ENCODE peak calls at places on chromosomes 4 and X, in nine cellular contexts. V is testis, L is tibial artery, M is Peyer's patch, X is fibroblast of pulmonary artery, Q is upper lobe of right lung, E is bronchial epithelial cell, F is fibroblast of lung, D is lung. U is an unnamed sample.

GRCh38 chr4:5874811-5875465 is 17.9 kb downstream of the CRMP1 start:
- DNase-seq in X (peak), L (no peak), E (peak), M (no peak), Q (no peak), V (no peak), D (no peak), F (peak), U (no peak)

GRCh38 chrX:31845003-31845402 is 773.2 kb upstream of the FTHL17 start:
- DNase-seq in X (peak), D (no peak), M (no peak), E (peak), Q (no peak), F (peak), L (no peak), V (no peak), U (no peak)

GRCh38 chr4:25810016-25810415 is 52.8 kb downstream of the SEL1L3 start:
- DNase-seq in V (no peak), L (no peak), M (no peak), Q (no peak), D (no peak), E (no peak), X (no peak), F (no peak), U (no peak)

GRCh38 chrX:94178145-94178790 is 504.3 kb downstream of the FAM133A start:
- DNase-seq in X (no peak), M (no peak), Q (no peak), E (peak), L (no peak), D (no peak), V (no peak), F (peak), U (no peak)

GRCh38 chr4:34170941-34171340 is 2073.4 kb downstream of the ARAP2 start:
- DNase-seq in F (peak), V (no peak), M (no peak), Q (no peak), X (peak), L (no peak), D (no peak), E (peak), U (no peak)

GRCh38 chr4:153402366-153402765 is 57.9 kb downstream of the MND1 start:
- DNase-seq in E (no peak), L (no peak), D (no peak), Q (no peak), V (no peak), X (peak), F (peak), M (no peak), U (no peak)

GRCh38 chr4:145482209-145483021 is 762 bp downstream of the SMAD1 start:
- DNase-seq in X (peak), D (peak), E (peak), V (peak), M (peak), L (peak), Q (peak), F (peak), U (peak)

GRCh38 chr4:128310266-128310697 is 22.7 kb upstream of the PGRMC2 start:
- DNase-seq in L (no peak), M (peak), D (no peak), V (no peak), E (no peak), Q (no peak), F (no peak), X (peak), U (no peak)

GRCh38 chrX:154097003-154097596 is 417 bp downstream of the MECP2 start:
- DNase-seq in E (no peak), X (peak), V (peak), D (peak), M (peak), Q (peak), L (peak), F (peak), U (peak)

GRCh38 chr4:52958232-52958631 is 96.1 kb downstream of the RASL11B start:
- DNase-seq in F (no peak), V (no peak), E (no peak), L (no peak), D (no peak), M (no peak), X (no peak), Q (no peak), U (no peak)

GRCh38 chr4:89193828-89194227 is 82.5 kb downstream of the TIGD2 start:
- DNase-seq in D (no peak), V (no peak), M (no peak), L (no peak), X (no peak), Q (no peak), E (no peak), F (no peak), U (no peak)

GRCh38 chrX:64394059-64394873 is 986 bp downstream of the MTMR8 start:
- DNase-seq in X (no peak), Q (no peak), E (no peak), F (no peak), M (no peak), V (no peak), D (no peak), L (no peak), U (no peak)

GRCh38 chr4:4639370-4639769 is 97.5 kb upstream of the STX18 start:
- DNase-seq in D (no peak), Q (no peak), M (no peak), L (no peak), F (no peak), E (no peak), X (no peak), V (no peak), U (no peak)

GRCh38 chr4:7341486-7342222 is 93.1 kb downstream of the PSAPL1 start:
- DNase-seq in F (peak), D (no peak), M (no peak), L (no peak), X (no peak), V (no peak), Q (no peak), E (no peak), U (no peak)

GRCh38 chr4:12636191-12636590 is 847.9 kb downstream of the RAB28 start:
- DNase-seq in V (no peak), Q (no peak), L (no peak), F (no peak), M (no peak), D (no peak), X (peak), E (no peak), U (no peak)

GRCh38 chrX:96407043-96407442 is 277.6 kb upstream of the DIAPH2 start:
- DNase-seq in F (peak), L (peak), E (peak), D (no peak), Q (no peak), V (peak), M (peak), X (peak), U (no peak)

GRCh38 chr4:113382704-113383103 is 333.3 kb downstream of the ANK2 start:
- DNase-seq in E (no peak), X (no peak), V (no peak), D (no peak), L (no peak), M (no peak), Q (no peak), F (no peak), U (no peak)

GRCh38 chr4:113383111-113383785 is 333.8 kb downstream of the ANK2 start:
- DNase-seq in F (peak), V (no peak), Q (no peak), L (no peak), M (no peak), X (peak), D (no peak), E (no peak), U (no peak)

GRCh38 chr4:113385500-113385899 is 336.0 kb downstream of the ANK2 start:
- DNase-seq in X (no peak), E (no peak), F (no peak), D (no peak), V (no peak), M (no peak), Q (no peak), L (no peak), U (no peak)

GRCh38 chr4:113389160-113389559 is 339.7 kb downstream of the ANK2 start:
- DNase-seq in F (no peak), E (no peak), D (no peak), V (no peak), M (no peak), L (no peak), X (no peak), Q (no peak), U (no peak)

DNA sequence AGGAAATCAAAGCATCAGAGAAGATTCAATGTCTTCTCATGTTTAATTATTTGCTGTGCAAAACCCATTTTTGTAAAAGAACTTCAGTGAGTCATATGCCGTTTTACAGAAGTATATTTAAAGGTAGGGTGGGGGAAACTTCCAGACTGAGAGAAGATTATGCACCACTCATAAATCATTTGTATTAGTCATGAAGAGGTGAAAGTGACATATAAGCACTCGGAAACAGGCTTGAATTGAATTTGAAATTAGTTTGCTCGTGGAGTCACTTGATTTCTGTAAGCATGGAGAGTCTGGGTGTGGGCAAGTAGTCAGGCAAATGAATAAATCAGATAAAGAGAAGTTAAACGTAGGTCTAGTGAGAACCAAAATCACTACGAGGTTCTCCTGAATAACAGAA is 335.1 kb downstream of the ANK2 start:
- DNase-seq in L (no peak), Q (no peak), D (no peak), M (no peak), X (peak), E (peak), F (peak), V (no peak), U (no peak)
- H3K4me3 ChIP-seq in L (no peak), Q (no peak), D (no peak), M (no peak), X (no peak), E (no peak), F (no peak), V (no peak), U (no peak)

GRCh38 chr4:65668201-65669007 is 1.9 kb downstream of the EPHA5 start:
- DNase-seq in E (no peak), F (peak), D (no peak), L (peak), M (no peak), V (peak), Q (peak), X (peak), U (no peak)
- H3K4me3 ChIP-seq in E (no peak), F (no peak), D (no peak), L (peak), M (peak), V (peak), Q (peak), X (peak), U (no peak)

GRCh38 chr4:14449308-14449707 is 553.0 kb upstream of the CPEB2 start:
- DNase-seq in M (no peak), F (no peak), V (no peak), X (no peak), Q (no peak), D (no peak), L (no peak), E (no peak), U (no peak)
- H3K4me3 ChIP-seq in M (no peak), F (no peak), V (no peak), X (no peak), Q (no peak), D (no peak), L (no peak), E (no peak), U (no peak)

GRCh38 chr4:184792334-184792733 is 33.4 kb downstream of the ACSL1 start:
- DNase-seq in D (no peak), E (no peak), X (no peak), F (peak), M (no peak), V (no peak), Q (no peak), L (no peak), U (no peak)
- H3K4me3 ChIP-seq in D (no peak), E (no peak), X (no peak), F (no peak), M (no peak), V (no peak), Q (no peak), L (no peak), U (no peak)

DNA sequence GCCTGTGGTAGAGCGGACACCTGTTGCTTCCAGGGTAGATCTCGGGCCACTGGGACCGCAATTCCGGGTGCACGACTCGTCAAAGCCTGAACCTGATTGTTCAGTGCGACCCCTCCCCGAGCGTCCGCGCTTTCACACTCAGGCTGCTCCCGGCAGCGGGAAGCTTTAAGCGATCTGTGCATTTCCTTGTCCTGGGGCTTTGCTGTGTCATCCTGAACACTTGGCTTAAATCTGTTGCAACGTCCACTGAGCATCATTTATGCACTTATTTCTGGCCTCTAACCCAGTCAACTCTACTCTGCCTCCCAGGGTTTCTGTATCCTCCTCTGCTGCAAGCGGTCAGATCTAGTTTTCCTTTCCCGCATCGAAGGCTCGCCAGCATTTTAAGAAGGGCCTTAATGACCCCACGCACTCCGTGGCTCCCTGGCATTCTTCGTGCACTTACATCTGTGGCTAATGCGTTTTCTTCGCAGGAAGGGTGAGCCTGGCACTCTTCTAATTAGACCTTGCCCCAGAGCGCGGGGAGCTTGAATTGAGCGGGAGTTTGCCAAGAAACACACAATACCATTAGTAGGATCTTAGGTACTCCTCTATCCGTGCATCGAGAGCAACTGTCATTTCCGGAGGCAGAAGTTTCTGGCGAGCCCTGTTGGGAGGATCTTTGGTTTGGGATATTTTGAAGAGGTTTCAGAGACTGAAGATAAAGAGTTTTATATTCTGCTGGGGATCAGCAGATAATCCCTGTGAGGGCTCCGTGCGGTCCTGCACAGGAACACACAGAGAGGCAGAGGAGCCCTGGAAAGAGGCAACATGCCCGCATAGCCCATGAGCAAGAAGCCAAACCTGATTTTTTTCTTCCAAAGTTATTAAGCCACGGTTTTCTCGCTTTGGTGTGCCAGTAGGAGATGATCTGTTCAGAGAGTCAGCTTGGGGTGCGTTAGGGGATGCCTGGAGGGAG is 654 bp upstream of the DDIT4L start:
- DNase-seq in M (no peak), D (no peak), L (no peak), X (peak), F (peak), Q (no peak), E (peak), V (no peak), U (no peak)
- H3K4me3 ChIP-seq in M (peak), D (peak), L (peak), X (peak), F (peak), Q (peak), E (peak), V (peak), U (no peak)

DNA sequence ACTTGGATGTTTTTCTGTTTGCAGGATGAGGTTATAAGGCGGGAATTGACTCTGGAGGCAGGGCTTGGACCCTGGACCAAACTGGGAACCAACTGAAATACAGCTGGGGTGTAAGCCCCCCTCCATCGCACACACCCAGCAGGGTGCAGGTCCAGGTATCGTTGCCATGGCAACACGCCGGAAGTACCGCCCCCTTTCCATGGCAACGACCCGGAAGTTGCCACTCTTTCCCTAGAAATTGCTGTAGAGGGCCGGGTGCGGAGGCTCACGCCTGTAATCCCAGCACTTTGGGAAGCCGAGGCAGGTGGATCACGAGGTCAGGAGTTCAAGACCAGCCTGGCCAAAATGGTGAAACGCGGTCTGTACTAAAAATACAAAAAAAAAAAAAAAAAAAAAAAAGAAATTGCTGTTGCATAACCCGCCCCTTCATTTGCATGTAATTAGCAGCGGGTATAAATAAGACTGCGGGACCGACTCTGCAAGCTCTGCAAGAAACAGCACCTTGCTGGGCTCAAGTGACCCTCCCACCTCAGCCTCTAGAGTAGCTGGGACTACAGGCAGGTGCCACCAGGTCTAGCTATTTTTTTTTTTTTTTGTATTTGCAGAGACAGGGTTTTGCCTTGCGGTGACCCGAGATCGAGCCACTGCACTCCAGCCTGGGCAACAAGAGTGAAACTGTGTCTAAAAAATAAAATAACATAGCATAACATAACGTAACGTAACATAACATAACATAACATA is 139.6 kb downstream of the CRLF2 start:
- DNase-seq in F (no peak), M (no peak), L (no peak), E (no peak), X (no peak), V (peak), D (no peak), Q (peak), U (no peak)
- H3K4me3 ChIP-seq in F (no peak), M (no peak), L (no peak), E (no peak), X (no peak), V (no peak), D (no peak), Q (no peak), U (no peak)

GRCh38 chr4:183145773-183146172 is 46.7 kb downstream of the WWC2 start:
- DNase-seq in D (no peak), Q (no peak), M (no peak), X (no peak), F (peak), E (no peak), V (no peak), L (no peak), U (no peak)

GRCh38 chr4:183147191-183147590 is 48.1 kb downstream of the WWC2 start:
- DNase-seq in D (no peak), L (no peak), E (peak), Q (no peak), X (peak), V (no peak), M (no peak), F (peak), U (no peak)

GRCh38 chr4:183146478-183146877 is 47.4 kb downstream of the WWC2 start:
- DNase-seq in D (no peak), Q (no peak), E (no peak), M (no peak), V (no peak), L (no peak), F (no peak), X (no peak), U (no peak)

GRCh38 chr4:183149968-183150539 is 51.0 kb downstream of the WWC2 start:
- DNase-seq in E (no peak), V (no peak), X (no peak), Q (no peak), D (no peak), L (no peak), M (no peak), F (no peak), U (no peak)

GRCh38 chr4:183147983-183148382 is 48.9 kb downstream of the WWC2 start:
- DNase-seq in L (no peak), M (no peak), V (no peak), E (no peak), X (no peak), F (no peak), D (no peak), Q (no peak), U (no peak)
- H3K4me3 ChIP-seq in L (no peak), M (no peak), V (no peak), E (no peak), X (no peak), F (no peak), D (no peak), Q (no peak), U (no peak)

GRCh38 chrX:121008920-121009319 is 23.4 kb upstream of the CT47A1 start:
- DNase-seq in X (peak), V (no peak), M (no peak), E (no peak), F (no peak), L (no peak), D (no peak), Q (no peak), U (no peak)
- H3K4me3 ChIP-seq in X (no peak), V (no peak), M (no peak), E (no peak), F (no peak), L (no peak), D (no peak), Q (no peak), U (no peak)

DNA sequence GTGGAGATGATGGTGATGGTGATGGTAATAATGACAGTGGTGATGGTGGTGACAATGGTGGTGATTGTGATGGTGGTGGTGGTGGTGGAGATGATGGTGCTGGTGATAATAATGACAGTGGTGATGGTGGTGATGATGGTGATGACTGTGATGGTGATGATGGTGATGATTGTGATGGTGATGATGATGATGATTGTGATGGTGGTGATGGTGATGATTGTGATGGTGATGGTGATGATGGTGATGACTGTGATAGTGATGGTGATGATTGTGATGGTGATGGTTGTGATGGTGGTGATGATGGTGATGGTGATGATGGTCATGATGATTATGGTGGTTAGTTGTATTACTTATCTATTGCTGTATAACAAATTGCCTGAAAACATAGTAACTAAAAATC is 108.9 kb upstream of the NKX1-1 start:
- DNase-seq in L (no peak), M (no peak), F (no peak), V (no peak), X (no peak), D (no peak), Q (peak), E (no peak), U (no peak)
- H3K4me3 ChIP-seq in L (no peak), M (no peak), F (no peak), V (no peak), X (no peak), D (no peak), Q (no peak), E (no peak), U (no peak)

DNA sequence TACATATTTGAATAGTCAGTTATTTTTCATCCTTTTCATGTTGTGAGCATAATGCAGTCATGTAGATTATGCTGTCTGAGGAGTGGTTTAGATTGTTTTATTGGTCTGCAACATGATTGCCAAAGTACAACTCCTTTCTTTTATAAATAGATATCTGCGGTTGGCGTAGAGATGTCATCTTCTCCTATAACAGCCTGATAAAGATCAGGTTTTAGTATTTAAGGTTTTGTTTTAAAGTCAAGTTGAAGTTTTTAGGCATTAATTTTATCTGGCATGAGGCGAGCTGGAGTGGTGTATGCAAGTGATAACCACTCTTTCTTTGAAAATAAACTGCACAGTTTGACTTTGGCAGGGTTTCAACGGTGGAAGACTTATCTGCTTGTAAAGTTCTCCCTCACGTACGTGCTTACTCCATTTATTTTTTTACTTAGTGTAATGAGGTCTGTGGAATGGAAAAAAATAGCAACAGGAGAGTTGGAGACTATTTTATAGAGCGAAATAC is 126.3 kb downstream of the FBXO8 start:
- DNase-seq in F (no peak), E (no peak), D (no peak), X (peak), V (no peak), Q (no peak), L (no peak), M (no peak), U (no peak)
- H3K4me3 ChIP-seq in F (no peak), E (no peak), D (no peak), X (no peak), V (no peak), Q (no peak), L (no peak), M (no peak), U (no peak)

U was measured in Jurkat, Clone E6-1.